ENCODE peak calls at places on chromosome 12, in eight cellular contexts. Q is AG04450, S is WTC11, A is GM13977, F is astrocyte of the spinal cord, Z is cardiac fibroblast, H is neural crest cell, C is GM23338. O is an unnamed sample.

GRCh38 chr12:55736780-55737580 is 5.9 kb upstream of the GDF11 start:
- DNase-seq in Q (no peak), S (peak), A (peak), F (peak), Z (peak), H (peak), C (peak), O (no peak)

GRCh38 chr12:50734409-50735263 is 29.3 kb upstream of the ATF1 start:
- DNase-seq in Q (no peak), S (peak), A (peak), F (peak), Z (peak), H (peak), C (peak), O (no peak)

GRCh38 chr12:111785651-111786050 is 18.9 kb downstream of the ALDH2 start:
- DNase-seq in Q (no peak), S (no peak), A (no peak), F (peak), Z (peak), H (no peak), C (no peak), O (no peak)

GRCh38 chr12:92978607-92979006 is 49.5 kb upstream of the EEA1 start:
- DNase-seq in Q (no peak), S (no peak), A (no peak), F (no peak), Z (no peak), H (no peak), C (no peak), O (no peak)

GRCh38 chr12:124045671-124046070 is 72.7 kb downstream of the ZNF664 start:
- DNase-seq in Q (no peak), S (no peak), A (no peak), F (no peak), Z (no peak), H (no peak), C (no peak), O (no peak)

GRCh38 chr12:92927436-92928116 is 1.5 kb downstream of the EEA1 start:
- DNase-seq in Q (no peak), S (no peak), A (peak), F (peak), Z (peak), H (no peak), C (peak), O (no peak)

GRCh38 chr12:6461401-6462233 is 8.9 kb downstream of the VAMP1 start:
- DNase-seq in Q (no peak), S (peak), A (peak), F (no peak), Z (no peak), H (no peak), C (no peak), O (peak)

GRCh38 chr12:112664569-112664968 is 127.0 kb upstream of the RPH3A start:
- DNase-seq in Q (no peak), S (peak), A (no peak), F (peak), Z (peak), H (peak), C (peak), O (no peak)

GRCh38 chr12:70853326-70853725 is 67.2 kb downstream of the PTPRR start:
- DNase-seq in Q (peak), S (no peak), A (no peak), F (peak), Z (peak), H (no peak), C (no peak), O (no peak)

GRCh38 chr12:98646165-98646764 is 1.2 kb downstream of the APAF1 start:
- DNase-seq in Q (no peak), S (no peak), A (no peak), F (peak), Z (peak), H (no peak), C (no peak), O (no peak)

GRCh38 chr12:22396735-22397134 is 62.2 kb upstream of the ST8SIA1 start:
- DNase-seq in Q (no peak), S (no peak), A (no peak), F (no peak), Z (no peak), H (no peak), C (no peak), O (no peak)

GRCh38 chr12:55930771-55931316 is at the start of gene DGKA:
- DNase-seq in Q (peak), S (peak), A (peak), F (peak), Z (peak), H (no peak), C (peak), O (no peak)

GRCh38 chr12:100646896-100647295 is 73.4 kb downstream of the GAS2L3 start:
- DNase-seq in Q (no peak), S (no peak), A (no peak), F (no peak), Z (no peak), H (no peak), C (no peak), O (no peak)

GRCh38 chr12:100651694-100652093 is 78.2 kb downstream of the GAS2L3 start:
- DNase-seq in Q (no peak), S (no peak), A (no peak), F (no peak), Z (no peak), H (no peak), C (no peak), O (no peak)

GRCh38 chr12:100656141-100656540 is 82.7 kb downstream of the GAS2L3 start:
- DNase-seq in Q (no peak), S (no peak), A (no peak), F (no peak), Z (no peak), H (no peak), C (no peak), O (no peak)

GRCh38 chr12:100652488-100652887 is 79.0 kb downstream of the GAS2L3 start:
- DNase-seq in Q (no peak), S (no peak), A (no peak), F (no peak), Z (no peak), H (no peak), C (no peak), O (no peak)

DNA sequence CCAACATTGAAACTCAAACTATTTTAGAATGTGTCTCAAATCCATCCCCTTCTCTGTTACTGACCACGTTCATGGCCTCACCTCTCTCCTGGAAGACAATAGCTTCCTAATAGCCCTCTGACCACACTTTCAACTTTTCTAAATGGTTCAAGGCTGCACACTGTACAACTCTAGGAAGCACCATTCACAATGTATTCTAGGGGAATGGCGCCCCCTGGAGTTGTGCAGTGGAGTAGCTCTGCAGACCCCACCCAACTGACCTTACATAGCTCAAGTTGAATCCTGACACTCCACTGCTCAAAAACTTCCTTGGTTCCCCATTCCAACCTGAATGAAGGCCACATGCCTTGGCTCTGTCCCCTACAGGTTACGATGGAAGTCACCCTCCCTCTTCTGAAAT is 77.6 kb downstream of the GAS2L3 start:
- DNase-seq in Q (no peak), S (no peak), A (no peak), F (no peak), Z (no peak), H (no peak), C (no peak), O (no peak)
- TF ChIP-seq CTCF in Q (no peak), S (peak), A (peak), F (peak), Z (no peak), H (peak), C (peak), O (no peak)

GRCh38 chr12:94150483-94151225 is 2.3 kb downstream of the PLXNC1 start:
- DNase-seq in Q (no peak), S (peak), A (peak), F (no peak), Z (no peak), H (no peak), C (peak), O (no peak)

GRCh38 chr12:94147377-94147990 is 893 bp upstream of the PLXNC1 start:
- DNase-seq in Q (no peak), S (no peak), A (peak), F (no peak), Z (no peak), H (no peak), C (no peak), O (no peak)

GRCh38 chr12:94147991-94148840 is at the start of gene PLXNC1:
- DNase-seq in Q (no peak), S (peak), A (peak), F (peak), Z (peak), H (no peak), C (peak), O (peak)

GRCh38 chr12:94149781-94150482 is 1.6 kb downstream of the PLXNC1 start:
- DNase-seq in Q (no peak), S (peak), A (peak), F (no peak), Z (peak), H (no peak), C (peak), O (no peak)

DNA sequence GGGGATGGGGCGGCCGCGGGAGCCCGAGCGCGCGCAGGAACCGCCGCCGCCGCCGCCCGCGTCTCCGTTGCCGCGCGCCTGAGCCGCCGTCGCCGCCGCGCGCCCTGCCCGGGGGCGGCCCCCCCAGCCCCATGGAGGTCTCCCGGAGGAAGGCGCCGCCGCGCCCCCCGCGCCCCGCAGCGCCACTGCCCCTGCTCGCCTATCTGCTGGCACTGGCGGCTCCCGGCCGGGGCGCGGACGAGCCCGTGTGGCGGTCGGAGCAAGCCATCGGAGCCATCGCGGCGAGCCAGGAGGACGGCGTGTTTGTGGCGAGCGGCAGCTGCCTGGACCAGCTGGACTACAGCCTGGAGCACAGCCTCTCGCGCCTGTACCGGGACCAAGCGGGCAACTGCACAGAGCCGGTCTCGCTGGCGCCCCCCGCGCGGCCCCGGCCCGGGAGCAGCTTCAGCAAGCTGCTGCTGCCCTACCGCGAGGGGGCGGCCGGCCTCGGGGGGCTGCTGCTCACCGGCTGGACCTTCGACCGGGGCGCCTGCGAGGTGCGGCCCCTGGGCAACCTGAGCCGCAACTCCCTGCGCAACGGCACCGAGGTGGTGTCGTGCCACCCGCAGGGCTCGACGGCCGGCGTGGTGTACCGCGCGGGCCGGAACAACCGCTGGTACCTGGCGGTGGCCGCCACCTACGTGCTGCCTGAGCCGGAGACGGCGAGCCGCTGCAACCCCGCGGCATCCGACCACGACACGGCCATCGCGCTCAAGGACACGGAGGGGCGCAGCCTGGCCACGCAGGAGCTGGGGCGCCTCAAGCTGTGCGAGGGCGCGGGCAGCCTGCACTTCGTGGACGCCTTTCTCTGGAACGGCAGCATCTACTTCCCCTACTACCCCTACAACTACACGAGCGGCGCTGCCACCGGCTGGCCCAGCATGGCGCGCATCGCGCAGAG is 734 bp downstream of the PLXNC1 start:
- DNase-seq in Q (no peak), S (peak), A (peak), F (no peak), Z (peak), H (no peak), C (peak), O (no peak)
- TF ChIP-seq CTCF in Q (peak), S (peak), A (peak), F (no peak), Z (no peak), H (peak), C (peak), O (no peak)

GRCh38 chr12:103572312-103572711 is 14.8 kb upstream of the STAB2 start:
- DNase-seq in Q (no peak), S (no peak), A (no peak), F (no peak), Z (no peak), H (no peak), C (no peak), O (no peak)

GRCh38 chr12:103569278-103569677 is 17.8 kb upstream of the STAB2 start:
- DNase-seq in Q (no peak), S (no peak), A (no peak), F (no peak), Z (no peak), H (no peak), C (no peak), O (no peak)

GRCh38 chr12:103566398-103566797 is 20.7 kb upstream of the STAB2 start:
- DNase-seq in Q (no peak), S (no peak), A (no peak), F (no peak), Z (no peak), H (no peak), C (no peak), O (no peak)

DNA sequence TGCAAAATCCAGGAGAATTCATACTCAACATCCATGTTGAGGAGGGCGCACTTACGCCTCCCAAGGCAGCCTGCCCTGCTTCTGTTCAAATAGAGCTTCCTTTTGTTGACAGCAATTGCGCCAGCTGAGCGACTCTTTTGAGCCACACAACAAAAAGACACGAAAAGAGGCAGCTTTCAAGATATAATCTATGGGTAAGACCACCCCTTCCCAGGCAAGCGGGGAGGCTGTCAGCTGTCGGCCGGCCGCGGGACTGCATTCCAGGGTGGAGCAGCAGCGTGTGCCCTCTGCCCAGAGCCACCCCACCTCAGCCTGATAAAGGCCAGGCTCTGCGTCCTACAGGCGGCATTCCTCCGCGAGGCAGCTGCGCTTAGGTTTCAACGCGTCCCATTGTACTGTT is 15.8 kb upstream of the STAB2 start:
- DNase-seq in Q (no peak), S (peak), A (no peak), F (peak), Z (no peak), H (peak), C (peak), O (no peak)
- TF ChIP-seq CTCF in Q (no peak), S (no peak), A (no peak), F (no peak), Z (no peak), H (peak), C (no peak), O (no peak)

DNA sequence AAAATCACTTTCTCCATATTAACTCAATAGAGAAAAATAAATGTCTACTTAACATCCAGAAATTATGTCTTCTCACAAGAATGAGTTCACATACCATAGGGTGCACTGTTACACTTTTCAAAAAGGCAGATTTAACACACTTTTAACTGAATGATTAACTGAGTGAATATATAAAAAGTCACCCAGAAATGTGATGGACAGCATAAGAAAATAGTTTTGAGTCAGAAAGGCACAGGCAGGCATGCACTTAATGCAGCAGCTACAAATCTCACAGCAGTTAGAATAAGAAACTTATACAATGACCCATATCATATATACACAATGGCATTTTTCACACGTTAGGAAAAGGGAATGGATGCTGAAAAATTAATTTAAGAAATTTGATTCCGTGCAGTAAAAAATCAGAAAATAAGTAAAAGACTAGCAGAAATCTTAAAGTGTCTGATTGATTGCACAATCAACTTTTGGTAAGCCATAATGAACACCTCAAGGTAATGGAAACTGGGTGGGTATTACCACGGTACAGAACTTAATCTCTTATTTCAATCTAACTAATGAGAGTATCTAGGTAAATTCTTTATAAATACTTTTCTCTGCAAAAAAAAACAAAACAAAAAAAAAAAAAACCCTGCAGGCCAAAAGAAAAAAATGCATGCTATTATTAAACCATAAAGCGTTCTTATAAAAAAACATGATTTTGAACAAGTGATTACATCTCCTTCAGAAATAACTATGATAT is 3.5 kb downstream of the MED13L start:
- DNase-seq in Q (no peak), S (no peak), A (no peak), F (no peak), Z (no peak), H (no peak), C (no peak), O (no peak)
- TF ChIP-seq CTCF in Q (no peak), S (no peak), A (no peak), F (no peak), Z (no peak), H (peak), C (no peak), O (no peak)

GRCh38 chr12:60278209-60278608 is 682.4 kb downstream of the SLC16A7 start:
- DNase-seq in Q (no peak), S (no peak), A (no peak), F (no peak), Z (no peak), H (no peak), C (no peak), O (no peak)

GRCh38 chr12:60281522-60281921 is 685.7 kb downstream of the SLC16A7 start:
- DNase-seq in Q (no peak), S (no peak), A (no peak), F (no peak), Z (no peak), H (no peak), C (no peak), O (no peak)

DNA sequence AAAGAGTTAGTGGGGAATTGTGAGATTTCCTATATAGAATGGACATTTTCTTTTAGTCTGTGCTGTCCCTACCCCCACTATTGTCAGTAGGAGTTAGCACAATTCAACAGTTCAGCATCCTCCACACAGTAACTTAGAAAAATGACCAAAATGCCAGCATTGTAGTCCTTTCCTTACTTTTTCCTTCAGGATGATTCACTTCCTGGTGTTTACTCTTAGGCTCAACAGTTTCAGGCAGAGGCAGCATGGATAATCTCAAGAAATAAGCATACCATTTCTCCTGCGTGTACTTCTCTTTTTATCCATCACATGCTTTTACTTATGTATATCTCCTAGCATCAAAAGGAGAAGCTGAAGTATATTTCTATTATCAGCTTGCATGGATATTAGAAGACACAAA is 683.4 kb downstream of the SLC16A7 start:
- DNase-seq in Q (peak), S (no peak), A (no peak), F (no peak), Z (peak), H (no peak), C (no peak), O (no peak)
- TF ChIP-seq CTCF in Q (no peak), S (no peak), A (no peak), F (no peak), Z (no peak), H (no peak), C (no peak), O (no peak)

DNA sequence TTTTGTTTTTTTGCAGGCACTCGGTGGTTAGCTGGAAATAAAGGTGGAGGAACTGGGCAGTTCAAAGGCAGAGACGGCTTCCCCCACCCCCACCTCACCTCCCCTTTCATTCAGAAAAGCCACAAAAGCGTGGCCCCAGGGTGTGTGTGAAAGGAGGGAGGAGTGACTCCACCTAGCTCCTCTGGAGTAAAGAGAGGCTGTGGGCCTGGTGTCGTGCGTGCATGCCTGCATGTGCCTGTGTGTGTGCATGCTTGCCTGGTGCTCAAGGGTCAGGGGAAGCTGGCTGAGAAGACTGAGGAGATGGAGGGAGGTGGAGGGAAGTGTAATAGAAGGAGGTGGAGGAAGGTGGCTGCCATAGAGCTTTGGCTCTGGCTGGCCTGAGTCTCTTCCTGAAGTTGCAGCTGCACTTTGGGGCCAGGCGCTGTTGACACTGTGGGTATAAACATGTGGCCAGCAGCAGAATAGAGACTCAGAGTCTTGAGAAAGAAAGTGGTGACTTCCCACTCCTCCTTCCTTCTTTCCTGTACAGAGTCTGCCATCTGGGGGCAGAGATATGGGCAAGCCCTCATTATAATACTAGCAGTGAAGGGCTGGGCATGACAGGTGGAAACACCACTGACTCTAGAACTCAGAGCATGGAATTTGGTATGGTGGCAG is 36.9 kb upstream of the SINHCAF start:
- DNase-seq in Q (no peak), S (peak), A (peak), F (no peak), Z (no peak), H (no peak), C (peak), O (no peak)
- TF ChIP-seq CTCF in Q (no peak), S (no peak), A (peak), F (no peak), Z (no peak), H (no peak), C (peak), O (no peak)

GRCh38 chr12:132641811-132642650 is 23.5 kb downstream of the P2RX2 start:
- DNase-seq in Q (no peak), S (no peak), A (no peak), F (no peak), Z (no peak), H (no peak), C (no peak), O (no peak)

GRCh38 chr12:132640936-132641335 is 22.4 kb downstream of the P2RX2 start:
- DNase-seq in Q (no peak), S (no peak), A (no peak), F (no peak), Z (no peak), H (no peak), C (no peak), O (no peak)

GRCh38 chr12:132637811-132638210 is 19.2 kb downstream of the P2RX2 start:
- DNase-seq in Q (no peak), S (no peak), A (no peak), F (no peak), Z (no peak), H (no peak), C (no peak), O (no peak)

GRCh38 chr12:132639996-132640520 is 21.5 kb downstream of the P2RX2 start:
- DNase-seq in Q (no peak), S (no peak), A (no peak), F (no peak), Z (no peak), H (no peak), C (no peak), O (no peak)

GRCh38 chr12:132638541-132639408 is 20.2 kb downstream of the P2RX2 start:
- DNase-seq in Q (peak), S (peak), A (peak), F (peak), Z (peak), H (no peak), C (peak), O (no peak)
- TF ChIP-seq CTCF in Q (peak), S (peak), A (peak), F (peak), Z (peak), H (peak), C (peak), O (no peak)